ENCODE peak calls at places on chromosomes 4 and X, in nine cellular contexts. One of them, this sample, is unnamed.

GRCh38 chrX:73131276-73131675 is 52.0 kb upstream of the PABPC1L2A start:
- DNase-seq in upper lobe of right lung: no peak
- DNase-seq in lower leg skin: no peak
- DNase-seq in HCT116: no peak
- DNase-seq in IMR-90: no peak
- DNase-seq in psoas muscle: no peak
- DNase-seq in GM12878: no peak
- DNase-seq in mesothelial cell of epicardium: no peak
- DNase-seq in kidney: no peak
- DNase-seq in this sample: no peak

GRCh38 chr4:141711211-141711610 is 74.8 kb downstream of the IL15 start:
- DNase-seq in lower leg skin: no peak
- DNase-seq in psoas muscle: no peak
- DNase-seq in GM12878: no peak
- DNase-seq in mesothelial cell of epicardium: no peak
- DNase-seq in IMR-90: peak; percentile 51
- DNase-seq in upper lobe of right lung: no peak
- DNase-seq in kidney: no peak
- DNase-seq in HCT116: no peak
- DNase-seq in this sample: peak; percentile 52

GRCh38 chrX:21972721-21973120 is 32.2 kb downstream of the SMS start:
- DNase-seq in HCT116: no peak
- DNase-seq in upper lobe of right lung: no peak
- DNase-seq in psoas muscle: no peak
- DNase-seq in IMR-90: peak; percentile 83
- DNase-seq in lower leg skin: no peak
- DNase-seq in GM12878: no peak
- DNase-seq in mesothelial cell of epicardium: no peak
- DNase-seq in kidney: no peak
- DNase-seq in this sample: peak; percentile 84

GRCh38 chr4:40475609-40476008 is 140.5 kb downstream of the CHRNA9 start:
- DNase-seq in GM12878: no peak
- DNase-seq in kidney: no peak
- DNase-seq in HCT116: no peak
- DNase-seq in IMR-90: no peak
- DNase-seq in mesothelial cell of epicardium: no peak
- DNase-seq in lower leg skin: no peak
- DNase-seq in upper lobe of right lung: no peak
- DNase-seq in psoas muscle: no peak
- DNase-seq in this sample: no peak

GRCh38 chrX:46325312-46325877 is 219.8 kb downstream of the ZNF674 start:
- DNase-seq in psoas muscle: no peak
- DNase-seq in kidney: peak; percentile 75
- DNase-seq in HCT116: peak; percentile 86
- DNase-seq in upper lobe of right lung: no peak
- DNase-seq in mesothelial cell of epicardium: no peak
- DNase-seq in IMR-90: peak; percentile 52
- DNase-seq in lower leg skin: no peak
- DNase-seq in GM12878: no peak
- DNase-seq in this sample: peak; percentile 77

GRCh38 chr4:169115897-169116254 is 105.8 kb upstream of the CBR4 start:
- DNase-seq in kidney: no peak
- DNase-seq in mesothelial cell of epicardium: no peak
- DNase-seq in psoas muscle: no peak
- DNase-seq in IMR-90: peak; percentile 99
- DNase-seq in lower leg skin: no peak
- DNase-seq in GM12878: no peak
- DNase-seq in upper lobe of right lung: no peak
- DNase-seq in HCT116: peak; percentile 89
- DNase-seq in this sample: peak; percentile 96

GRCh38 chr4:153785830-153786721 is 2.8 kb downstream of the SFRP2 start:
- DNase-seq in IMR-90: peak; percentile 14
- DNase-seq in GM12878: no peak
- DNase-seq in psoas muscle: no peak
- DNase-seq in kidney: no peak
- DNase-seq in HCT116: peak; percentile 26
- DNase-seq in upper lobe of right lung: no peak
- DNase-seq in mesothelial cell of epicardium: no peak
- DNase-seq in lower leg skin: no peak
- DNase-seq in this sample: peak; percentile 49

GRCh38 chr4:38669233-38669632 is 5.2 kb downstream of the KLF3 start:
- DNase-seq in lower leg skin: no peak
- DNase-seq in psoas muscle: no peak
- DNase-seq in GM12878: no peak
- DNase-seq in upper lobe of right lung: no peak
- DNase-seq in mesothelial cell of epicardium: no peak
- DNase-seq in IMR-90: no peak
- DNase-seq in kidney: no peak
- DNase-seq in HCT116: no peak
- DNase-seq in this sample: no peak

GRCh38 chrX:12263211-12263610 is 124.9 kb downstream of the FRMPD4 start:
- DNase-seq in psoas muscle: no peak
- DNase-seq in mesothelial cell of epicardium: no peak
- DNase-seq in HCT116: no peak
- DNase-seq in kidney: no peak
- DNase-seq in IMR-90: peak; percentile 6
- DNase-seq in lower leg skin: no peak
- DNase-seq in GM12878: no peak
- DNase-seq in upper lobe of right lung: no peak
- DNase-seq in this sample: no peak

GRCh38 chr4:1371831-1372165 is 24.8 kb downstream of the UVSSA start:
- DNase-seq in HCT116: no peak
- DNase-seq in kidney: peak; percentile 4
- DNase-seq in lower leg skin: peak; percentile 63
- DNase-seq in IMR-90: no peak
- DNase-seq in psoas muscle: no peak
- DNase-seq in upper lobe of right lung: no peak
- DNase-seq in GM12878: no peak
- DNase-seq in mesothelial cell of epicardium: no peak
- DNase-seq in this sample: no peak

GRCh38 chr4:96677499-96677898 is 837.6 kb downstream of the PDHA2 start:
- DNase-seq in GM12878: no peak
- DNase-seq in lower leg skin: no peak
- DNase-seq in IMR-90: no peak
- DNase-seq in mesothelial cell of epicardium: no peak
- DNase-seq in upper lobe of right lung: no peak
- DNase-seq in kidney: no peak
- DNase-seq in psoas muscle: no peak
- DNase-seq in HCT116: no peak
- DNase-seq in this sample: peak; percentile 66

GRCh38 chr4:151997461-151997860 is 236.7 kb upstream of the GATB start:
- DNase-seq in psoas muscle: no peak
- DNase-seq in mesothelial cell of epicardium: no peak
- DNase-seq in upper lobe of right lung: no peak
- DNase-seq in lower leg skin: no peak
- DNase-seq in kidney: no peak
- DNase-seq in HCT116: no peak
- DNase-seq in GM12878: no peak
- DNase-seq in IMR-90: no peak
- DNase-seq in this sample: no peak

GRCh38 chrX:22699591-22700091 is 300.1 kb upstream of the DDX53 start:
- DNase-seq in HCT116: no peak
- DNase-seq in upper lobe of right lung: no peak
- DNase-seq in lower leg skin: no peak
- DNase-seq in psoas muscle: no peak
- DNase-seq in GM12878: no peak
- DNase-seq in mesothelial cell of epicardium: no peak
- DNase-seq in IMR-90: peak; percentile 90
- DNase-seq in kidney: no peak
- DNase-seq in this sample: peak; percentile 59

GRCh38 chr4:178612725-178613124 is 1170.5 kb upstream of the AGA start:
- DNase-seq in psoas muscle: no peak
- DNase-seq in HCT116: no peak
- DNase-seq in upper lobe of right lung: no peak
- DNase-seq in mesothelial cell of epicardium: no peak
- DNase-seq in IMR-90: no peak
- DNase-seq in GM12878: no peak
- DNase-seq in kidney: no peak
- DNase-seq in lower leg skin: no peak
- DNase-seq in this sample: no peak

GRCh38 chrX:30653415-30654131 is at the start of gene GK:
- DNase-seq in HCT116: no peak
- DNase-seq in upper lobe of right lung: no peak
- DNase-seq in lower leg skin: peak; percentile 86
- DNase-seq in mesothelial cell of epicardium: no peak
- DNase-seq in psoas muscle: peak; percentile 57
- DNase-seq in kidney: peak; percentile 84
- DNase-seq in IMR-90: peak; percentile 12
- DNase-seq in GM12878: no peak
- DNase-seq in this sample: no peak

GRCh38 chr4:114056599-114056998 is 77.2 kb upstream of the ARSJ start:
- DNase-seq in kidney: no peak
- DNase-seq in upper lobe of right lung: no peak
- DNase-seq in HCT116: no peak
- DNase-seq in GM12878: no peak
- DNase-seq in mesothelial cell of epicardium: no peak
- DNase-seq in lower leg skin: no peak
- DNase-seq in IMR-90: no peak
- DNase-seq in psoas muscle: no peak
- DNase-seq in this sample: no peak

GRCh38 chrX:51894697-51895336 is 1.4 kb downstream of the MAGED1 start:
- DNase-seq in psoas muscle: peak; percentile 55
- DNase-seq in mesothelial cell of epicardium: peak; percentile 46
- DNase-seq in GM12878: no peak
- DNase-seq in kidney: no peak
- DNase-seq in HCT116: no peak
- DNase-seq in IMR-90: peak; percentile 31
- DNase-seq in upper lobe of right lung: peak; percentile 53
- DNase-seq in lower leg skin: no peak
- DNase-seq in this sample: peak; percentile 31

GRCh38 chr4:53695540-53696463 is 104.5 kb upstream of the LNX1 start:
- DNase-seq in mesothelial cell of epicardium: no peak
- DNase-seq in kidney: peak; percentile 53
- DNase-seq in lower leg skin: no peak
- DNase-seq in psoas muscle: no peak
- DNase-seq in IMR-90: no peak
- DNase-seq in GM12878: peak; percentile 53
- DNase-seq in upper lobe of right lung: no peak
- DNase-seq in HCT116: no peak
- DNase-seq in this sample: no peak

GRCh38 chrX:80181079-80181478 is 166.5 kb downstream of the TBX22 start:
- DNase-seq in kidney: no peak
- DNase-seq in HCT116: no peak
- DNase-seq in upper lobe of right lung: no peak
- DNase-seq in IMR-90: no peak
- DNase-seq in psoas muscle: no peak
- DNase-seq in lower leg skin: no peak
- DNase-seq in GM12878: no peak
- DNase-seq in mesothelial cell of epicardium: no peak
- DNase-seq in this sample: no peak
- TF ChIP-seq CTCF in kidney: no peak
- TF ChIP-seq CTCF in HCT116: no peak
- TF ChIP-seq CTCF in upper lobe of right lung: no peak
- TF ChIP-seq CTCF in IMR-90: no peak
- TF ChIP-seq CTCF in psoas muscle: no peak
- TF ChIP-seq CTCF in lower leg skin: no peak
- TF ChIP-seq CTCF in GM12878: no peak
- TF ChIP-seq CTCF in mesothelial cell of epicardium: peak; percentile 38
- TF ChIP-seq CTCF in this sample: no peak

GRCh38 chr4:3449047-3449573 is 7.3 kb downstream of the HGFAC start:
- DNase-seq in mesothelial cell of epicardium: no peak
- DNase-seq in HCT116: no peak
- DNase-seq in GM12878: no peak
- DNase-seq in lower leg skin: no peak
- DNase-seq in upper lobe of right lung: no peak
- DNase-seq in kidney: peak; percentile 65
- DNase-seq in psoas muscle: no peak
- DNase-seq in IMR-90: no peak
- DNase-seq in this sample: no peak

GRCh38 chr4:3451956-3452355 is 10.2 kb downstream of the HGFAC start:
- DNase-seq in kidney: no peak
- DNase-seq in mesothelial cell of epicardium: no peak
- DNase-seq in lower leg skin: no peak
- DNase-seq in HCT116: no peak
- DNase-seq in GM12878: no peak
- DNase-seq in psoas muscle: no peak
- DNase-seq in IMR-90: peak; percentile 79
- DNase-seq in upper lobe of right lung: no peak
- DNase-seq in this sample: peak; percentile 40

GRCh38 chr4:3449574-3450534 is 8.1 kb downstream of the HGFAC start:
- DNase-seq in lower leg skin: no peak
- DNase-seq in IMR-90: no peak
- DNase-seq in HCT116: no peak
- DNase-seq in GM12878: no peak
- DNase-seq in psoas muscle: peak; percentile 50
- DNase-seq in kidney: peak; percentile 74
- DNase-seq in upper lobe of right lung: no peak
- DNase-seq in mesothelial cell of epicardium: no peak
- DNase-seq in this sample: no peak

GRCh38 chr4:3450643-3451042 is 8.9 kb downstream of the HGFAC start:
- DNase-seq in IMR-90: no peak
- DNase-seq in upper lobe of right lung: no peak
- DNase-seq in kidney: peak; percentile 18
- DNase-seq in psoas muscle: no peak
- DNase-seq in mesothelial cell of epicardium: no peak
- DNase-seq in HCT116: no peak
- DNase-seq in lower leg skin: no peak
- DNase-seq in GM12878: no peak
- DNase-seq in this sample: no peak

DNA sequence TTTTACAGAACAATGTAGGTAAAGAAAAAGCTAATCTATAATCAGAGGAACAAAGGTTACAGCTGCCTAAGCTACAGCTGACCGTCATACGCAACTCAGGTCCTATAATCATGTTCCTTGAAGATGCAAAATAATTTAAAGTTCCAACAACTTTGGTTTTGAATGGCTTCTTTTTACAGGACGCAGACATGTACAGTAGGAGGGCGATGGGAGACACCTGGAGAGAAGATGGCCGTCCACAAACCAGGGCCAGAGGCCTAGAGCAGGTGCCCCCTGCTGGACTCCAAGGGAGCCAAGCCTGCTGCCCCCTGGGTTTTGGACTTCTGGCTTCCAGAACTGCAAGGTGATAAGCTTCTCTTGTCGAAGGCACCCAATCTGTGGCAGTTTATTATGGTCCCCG is 10.6 kb downstream of the HGFAC start:
- DNase-seq in GM12878: no peak
- DNase-seq in kidney: peak; percentile 31
- DNase-seq in HCT116: peak; percentile 41
- DNase-seq in mesothelial cell of epicardium: no peak
- DNase-seq in upper lobe of right lung: no peak
- DNase-seq in lower leg skin: no peak
- DNase-seq in psoas muscle: peak; percentile 52
- DNase-seq in IMR-90: no peak
- DNase-seq in this sample: no peak
- TF ChIP-seq CTCF in GM12878: peak; percentile 15
- TF ChIP-seq CTCF in kidney: peak; percentile 8
- TF ChIP-seq CTCF in HCT116: peak; percentile 75
- TF ChIP-seq CTCF in mesothelial cell of epicardium: no peak
- TF ChIP-seq CTCF in upper lobe of right lung: peak; percentile 26
- TF ChIP-seq CTCF in lower leg skin: no peak
- TF ChIP-seq CTCF in psoas muscle: peak; percentile 11
- TF ChIP-seq CTCF in IMR-90: peak; percentile 28
- TF ChIP-seq CTCF in this sample: peak; percentile 41

GRCh38 chrX:130091976-130092522 is 18.2 kb downstream of the ELF4 start:
- DNase-seq in IMR-90: no peak
- DNase-seq in upper lobe of right lung: peak; percentile 80
- DNase-seq in psoas muscle: peak; percentile 62
- DNase-seq in kidney: peak; percentile 88
- DNase-seq in HCT116: no peak
- DNase-seq in mesothelial cell of epicardium: no peak
- DNase-seq in lower leg skin: peak; percentile 92
- DNase-seq in GM12878: peak; percentile 81
- DNase-seq in this sample: no peak
- TF ChIP-seq CTCF in IMR-90: no peak
- TF ChIP-seq CTCF in upper lobe of right lung: peak; percentile 7
- TF ChIP-seq CTCF in psoas muscle: no peak
- TF ChIP-seq CTCF in kidney: no peak
- TF ChIP-seq CTCF in HCT116: no peak
- TF ChIP-seq CTCF in mesothelial cell of epicardium: no peak
- TF ChIP-seq CTCF in lower leg skin: no peak
- TF ChIP-seq CTCF in GM12878: peak; percentile 33
- TF ChIP-seq CTCF in this sample: no peak

GRCh38 chrX:10254746-10255145 is 98.0 kb downstream of the CLCN4 start:
- DNase-seq in GM12878: no peak
- DNase-seq in psoas muscle: no peak
- DNase-seq in mesothelial cell of epicardium: no peak
- DNase-seq in lower leg skin: no peak
- DNase-seq in kidney: no peak
- DNase-seq in HCT116: no peak
- DNase-seq in IMR-90: no peak
- DNase-seq in upper lobe of right lung: no peak
- DNase-seq in this sample: no peak
- TF ChIP-seq CTCF in GM12878: no peak
- TF ChIP-seq CTCF in psoas muscle: no peak
- TF ChIP-seq CTCF in mesothelial cell of epicardium: no peak
- TF ChIP-seq CTCF in lower leg skin: no peak
- TF ChIP-seq CTCF in kidney: peak; percentile 33
- TF ChIP-seq CTCF in HCT116: peak; percentile 20
- TF ChIP-seq CTCF in IMR-90: peak; percentile 25
- TF ChIP-seq CTCF in upper lobe of right lung: no peak
- TF ChIP-seq CTCF in this sample: no peak

This sample was measured in astrocyte of the spinal cord.